ENCODE peak calls at places on chromosomes 5 and 9, in nine cellular contexts. O is GM23248; R is stimulated activated naive CD4-positive, alpha-beta T cell treated with Interleukin-2 at 50 U/mL for 16 hours; F is Panc1; B is T-helper 2 cell treated with Interferon-gamma antibody and Interleukin-4, amounts not matched to agents 5 μg/mL and 100 μg/mL, for 36 hours; U is AG04450; J is NT2/D1; D is NCI-H1417; G is stomach. I is an unnamed sample.

GRCh38 chr9:116198344-116198743 is 44.8 kb downstream of the PAPPA start:
- DNase-seq in O (peak), R (no peak), F (no peak), B (no peak), U (no peak), J (no peak), D (no peak), G (no peak), I (no peak)

GRCh38 chr9:108095496-108095895 is 605.9 kb upstream of the KLF4 start:
- DNase-seq in O (no peak), R (no peak), F (no peak), B (no peak), U (no peak), J (peak), D (no peak), G (no peak), I (no peak)

GRCh38 chr9:114958021-114958846 is 27.8 kb upstream of the TNFSF8 start:
- DNase-seq in O (peak), R (peak), F (no peak), B (peak), U (no peak), J (no peak), D (no peak), G (no peak), I (no peak)

GRCh38 chr5:61245486-61245885 is 83.2 kb upstream of the SMIM15 start:
- DNase-seq in O (peak), R (no peak), F (no peak), B (no peak), U (no peak), J (no peak), D (no peak), G (no peak), I (no peak)

GRCh38 chr5:87400305-87400899 is 12.3 kb downstream of the CCNH start:
- DNase-seq in O (peak), R (no peak), F (no peak), B (no peak), U (no peak), J (no peak), D (no peak), G (no peak), I (peak)

GRCh38 chr5:181235689-181236366 is 7.9 kb downstream of the RACK1 start:
- DNase-seq in O (no peak), R (no peak), F (no peak), B (no peak), U (no peak), J (no peak), D (no peak), G (no peak), I (no peak)

GRCh38 chr5:142025637-142026036 is 12.8 kb upstream of the GNPDA1 start:
- DNase-seq in O (no peak), R (no peak), F (no peak), B (no peak), U (no peak), J (no peak), D (no peak), G (no peak), I (no peak)

GRCh38 chr9:132514821-132515220 is 67.6 kb upstream of the BARHL1 start:
- DNase-seq in O (no peak), R (no peak), F (no peak), B (no peak), U (no peak), J (no peak), D (no peak), G (no peak), I (no peak)

GRCh38 chr9:98657897-98658296 is 50.8 kb downstream of the GABBR2 start:
- DNase-seq in O (peak), R (no peak), F (no peak), B (no peak), U (no peak), J (no peak), D (no peak), G (no peak), I (no peak)

GRCh38 chr9:23686257-23686656 is 139.8 kb downstream of the ELAVL2 start:
- DNase-seq in O (no peak), R (no peak), F (no peak), B (no peak), U (no peak), J (peak), D (no peak), G (no peak), I (no peak)